ENCODE peak calls at places on chromosomes 4 and X, in six cellular contexts. Z is H9, F is body of pancreas, O is fibroblast of lung, Q is A549, M is dorsolateral prefrontal cortex. R is an unnamed sample.

GRCh38 chr4:100984901-100985300 is 362.4 kb downstream of the PPP3CA start:
- DNase-seq in Z (no peak), M (no peak), F (no peak), O (peak; percentile 12), Q (no peak), R (no peak)

GRCh38 chrX:790780-791360 is 160.3 kb downstream of the SHOX start:
- DNase-seq in Z (no peak), O (no peak), M (no peak), F (no peak), Q (no peak), R (no peak)

GRCh38 chrX:20350598-20350997 is 83.9 kb upstream of the RPS6KA3 start:
- DNase-seq in Q (no peak), Z (no peak), M (no peak), F (no peak), O (no peak), R (no peak)

GRCh38 chr4:96166806-96167205 is 326.9 kb downstream of the PDHA2 start:
- DNase-seq in F (no peak), Q (no peak), O (no peak), M (no peak), Z (no peak), R (no peak)

GRCh38 chr4:101952985-101953384 is 162.5 kb downstream of the BANK1 start:
- DNase-seq in O (no peak), M (no peak), F (no peak), Q (no peak), Z (no peak), R (no peak)

GRCh38 chr4:102759835-102760644 is 728 bp downstream of the MANBA start:
- DNase-seq in Q (peak; percentile 25), F (peak; percentile 16), O (peak; percentile 62), Z (no peak), M (no peak), R (peak; percentile 51)

GRCh38 chrX:154761977-154762528 is 611 bp upstream of the DKC1 start:
- DNase-seq in F (peak; percentile 18), M (no peak), Q (no peak), O (no peak), Z (no peak), R (no peak)

GRCh38 chr4:20944451-20944850 is 244.2 kb downstream of the PACRGL start:
- DNase-seq in M (no peak), Q (no peak), F (peak; percentile 10), Z (no peak), O (no peak), R (no peak)

GRCh38 chrX:20056704-20057103 is 60.0 kb downstream of the MAP7D2 start:
- DNase-seq in Q (no peak), F (no peak), O (no peak), M (no peak), Z (no peak), R (no peak)

GRCh38 chr4:181597766-181598165 is 645.4 kb upstream of the TENM3 start:
- DNase-seq in F (no peak), Z (no peak), Q (no peak), O (peak; percentile 37), M (no peak), R (no peak)

GRCh38 chrX:74346124-74346523 is 42.1 kb downstream of the ZCCHC13 start:
- DNase-seq in M (no peak), Q (no peak), F (no peak), O (no peak), Z (no peak), R (no peak)

GRCh38 chrX:13479452-13479813 is 90.0 kb upstream of the EGFL6 start:
- DNase-seq in M (no peak), O (no peak), Z (no peak), F (no peak), Q (no peak), R (no peak)

GRCh38 chrX:915427-916234 is 285.0 kb downstream of the SHOX start:
- DNase-seq in M (no peak), O (no peak), Q (no peak), Z (no peak), F (no peak), R (no peak)

GRCh38 chrX:48064261-48064660 is 7.2 kb downstream of the ZNF630 start:
- DNase-seq in M (no peak), Q (no peak), F (no peak), O (no peak), Z (no peak), R (no peak)

DNA sequence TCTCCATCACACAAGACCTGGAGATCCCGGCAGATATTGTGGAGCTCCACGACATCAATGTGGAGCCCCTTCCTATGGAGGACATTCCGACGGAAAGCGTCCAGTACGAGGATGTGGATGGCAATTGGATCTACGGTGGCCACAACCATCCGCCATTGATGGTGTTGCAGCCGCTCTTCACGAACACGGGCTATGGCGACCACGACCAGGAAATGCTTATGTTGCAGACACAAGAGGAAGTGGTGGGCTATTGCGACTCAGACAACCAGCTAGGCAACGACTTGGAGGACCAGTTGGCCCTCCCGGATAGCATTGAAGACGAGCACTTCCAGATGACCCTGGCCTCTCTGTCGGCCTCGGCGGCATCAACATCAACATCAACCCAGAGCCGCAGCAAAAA is 717 bp downstream of the YY2 start:
- DNase-seq in Q (no peak), F (no peak), M (no peak), Z (no peak), O (no peak), R (no peak)
- H3K27ac ChIP-seq in Q (no peak overlapping the region), F (no peak overlapping the region), M (no peak overlapping the region), Z (no peak overlapping the region), O (no peak overlapping the region), R (no peak overlapping the region)

GRCh38 chr4:139659735-139660424 is 5.7 kb upstream of the MGST2 start:
- DNase-seq in Z (no peak), M (no peak), O (no peak), F (no peak), Q (no peak), R (no peak)
- H3K27ac ChIP-seq in Z (no peak overlapping the region), M (peak overlapping the region; percentile 53), O (no peak overlapping the region), F (no peak overlapping the region), Q (no peak overlapping the region), R (no peak overlapping the region)

GRCh38 chr4:94641702-94642560 is 115.8 kb upstream of the BMPR1B start:
- DNase-seq in Q (peak; percentile 84), M (no peak), F (no peak), O (peak; percentile 31), Z (no peak), R (no peak)

GRCh38 chr4:94639298-94639697 is 118.5 kb upstream of the BMPR1B start:
- DNase-seq in Q (no peak), M (no peak), F (no peak), O (no peak), Z (no peak), R (no peak)

GRCh38 chr4:94640151-94640550 is 117.6 kb upstream of the BMPR1B start:
- DNase-seq in Z (no peak), Q (no peak), F (no peak), O (no peak), M (no peak), R (no peak)

DNA sequence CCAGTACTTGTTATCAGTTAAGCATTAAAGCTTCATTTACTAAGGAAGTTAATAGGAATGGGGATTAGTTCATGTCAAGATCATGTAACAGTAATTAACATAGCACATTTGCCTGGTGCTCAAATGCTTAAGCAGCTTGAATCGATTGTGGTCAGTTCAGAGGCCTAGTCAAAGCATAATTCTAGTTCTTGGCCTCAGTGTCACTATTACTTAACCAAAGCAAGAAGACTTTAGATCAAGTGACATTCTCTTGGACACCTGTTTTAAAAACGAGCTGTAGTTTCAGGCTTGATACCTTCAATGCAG is 115.2 kb upstream of the BMPR1B start:
- DNase-seq in F (no peak), M (no peak), Z (no peak), Q (no peak), O (peak; percentile 1), R (no peak)
- H3K27ac ChIP-seq in F (peak overlapping the region; percentile 54), M (no peak overlapping the region), Z (no peak overlapping the region), Q (peak overlapping the region; percentile 91), O (no peak overlapping the region), R (no peak overlapping the region)

DNA sequence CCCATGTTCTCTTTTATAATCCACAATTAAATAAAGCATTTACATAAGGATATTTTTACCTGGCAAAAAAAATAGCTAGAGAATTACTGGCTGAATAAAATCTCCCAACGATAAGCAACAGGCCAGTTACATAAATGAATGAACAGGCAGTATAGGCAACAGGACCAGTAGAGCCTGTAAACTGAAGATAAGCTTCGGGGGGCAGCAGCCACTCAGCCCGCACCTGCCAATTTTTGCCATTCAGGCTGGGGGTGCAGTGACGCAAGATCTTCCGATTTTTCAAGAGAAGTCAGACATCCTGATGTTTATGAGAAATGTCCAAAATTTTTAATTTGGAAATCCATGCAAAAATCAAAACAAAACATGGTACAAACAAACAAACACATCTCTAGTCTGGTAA is 49.0 kb upstream of the CDKN2AIP start:
- DNase-seq in Q (no peak), M (no peak), Z (no peak), F (no peak), O (no peak), R (no peak)
- H3K27ac ChIP-seq in Q (no peak overlapping the region), M (no peak overlapping the region), Z (no peak overlapping the region), F (no peak overlapping the region), O (no peak overlapping the region), R (no peak overlapping the region)

GRCh38 chr4:153156263-153156662 is 48.0 kb upstream of the TRIM2 start:
- DNase-seq in Z (no peak), M (no peak), Q (no peak), F (no peak), O (no peak), R (no peak)

GRCh38 chr4:153154010-153154975 is 50.0 kb upstream of the TRIM2 start:
- DNase-seq in M (no peak), Z (no peak), F (no peak), O (peak; percentile 63), Q (peak; percentile 43), R (no peak)

GRCh38 chr4:153151535-153152452 is 52.4 kb upstream of the TRIM2 start:
- DNase-seq in F (peak; percentile 82), Q (peak; percentile 25), O (peak; percentile 46), M (peak; percentile 50), Z (peak; percentile 91), R (peak; percentile 42)

GRCh38 chr4:153153339-153153851 is 50.8 kb upstream of the TRIM2 start:
- DNase-seq in Q (peak; percentile 52), Z (peak; percentile 75), O (peak; percentile 15), M (peak; percentile 53), F (peak; percentile 39), R (no peak)

DNA sequence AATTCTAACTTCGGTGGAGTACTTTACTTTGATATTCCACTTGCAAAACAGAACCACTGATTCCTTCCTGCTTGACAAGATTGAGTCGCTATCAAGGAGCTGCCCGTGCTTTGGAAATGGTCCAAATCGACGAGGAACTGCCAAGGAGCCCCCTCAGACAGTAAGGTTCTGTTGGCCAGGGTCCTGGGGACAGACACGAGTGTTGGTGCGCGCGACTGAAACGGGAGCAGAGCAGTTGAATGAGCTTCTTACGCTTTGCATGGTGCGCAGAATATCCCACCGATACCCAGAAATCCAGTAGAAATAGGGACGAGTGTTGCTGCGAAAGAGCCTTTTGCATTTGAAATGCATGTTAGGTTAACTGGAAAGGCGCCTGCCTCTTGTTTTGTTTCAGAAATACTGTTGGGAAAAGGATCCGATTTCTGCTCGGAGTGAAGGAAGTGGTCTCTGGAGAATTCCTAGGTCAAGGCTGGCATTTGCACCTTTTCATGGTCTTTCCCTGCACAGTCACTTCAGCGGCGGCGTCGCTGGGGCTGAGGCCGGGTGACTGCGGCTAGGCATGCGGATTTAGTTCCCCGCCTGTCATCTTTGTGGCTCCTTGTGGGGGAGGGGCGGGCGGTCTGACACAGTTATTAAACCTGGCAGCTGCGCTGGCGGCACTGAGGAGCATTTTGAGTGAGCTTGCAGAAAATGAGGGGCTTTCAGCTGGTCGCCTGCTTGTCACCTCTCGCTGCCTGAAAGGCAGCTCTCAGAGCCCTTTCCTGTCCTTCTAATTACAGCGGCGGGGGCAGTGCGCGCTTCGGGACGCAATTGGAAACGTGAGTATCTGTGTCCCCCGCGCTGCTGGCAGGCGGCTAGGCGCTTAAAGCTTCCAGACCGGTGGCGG is 51.5 kb upstream of the TRIM2 start:
- DNase-seq in O (peak; percentile 41), F (peak; percentile 49), M (peak; percentile 51), Q (no peak), Z (no peak), R (peak; percentile 27)
- H3K27ac ChIP-seq in O (no peak overlapping the region), F (peak overlapping the region; percentile 63), M (peak overlapping the region; percentile 93), Q (peak overlapping the region; percentile 83), Z (no peak overlapping the region), R (peak overlapping the region; percentile 79)